ENCODE peak calls at places on chromosomes 4 and X, in five cellular contexts. R is A673, N is tibial nerve, F is pancreas, D is ovary. V is an unnamed sample. For H3K4me1, the result is how much of the 10 kb centered on the place peaks cover.

GRCh38 chrX:103782640-103783039 is 6.0 kb downstream of the PLP1 start:
- DNase-seq in R (no peak), F (no peak), D (no peak), N (no peak), V (no peak)

GRCh38 chrX:130120321-130120731 is 10.0 kb upstream of the ELF4 start:
- DNase-seq in N (no peak), F (no peak), R (no peak), D (no peak), V (peak)

GRCh38 chr4:42915484-42915883 is 23.0 kb downstream of the GRXCR1 start:
- DNase-seq in D (no peak), N (no peak), R (no peak), F (no peak), V (no peak)

GRCh38 chr4:17203767-17204166 is 305.3 kb upstream of the LDB2 start:
- DNase-seq in F (no peak), R (no peak), D (no peak), N (no peak), V (no peak)

GRCh38 chr4:763922-764321 is 58.3 kb downstream of the PCGF3 start:
- DNase-seq in N (no peak), R (no peak), D (no peak), F (peak), V (no peak)

GRCh38 chr4:114603455-114603854 is 4.8 kb downstream of the UGT8 start:
- DNase-seq in F (no peak), R (no peak), N (no peak), D (no peak), V (no peak)

GRCh38 chr4:143337600-143338287 is 1.1 kb downstream of the GAB1 start:
- DNase-seq in F (peak), R (peak), D (peak), N (peak), V (peak)

GRCh38 chr4:112664611-112665010 is 27.7 kb downstream of the LARP7 start:
- DNase-seq in N (no peak), R (no peak), D (no peak), F (no peak), V (no peak)

GRCh38 chr4:38663021-38663800 is 788 bp upstream of the KLF3 start:
- DNase-seq in N (peak), F (no peak), D (peak), R (no peak), V (peak)

GRCh38 chrX:118928126-118928525 is 46.3 kb upstream of the LONRF3 start:
- DNase-seq in F (no peak), R (no peak), N (no peak), D (no peak), V (no peak)

GRCh38 chr4:156336516-156336915 is 382.9 kb upstream of the CTSO start:
- DNase-seq in F (no peak), D (no peak), N (no peak), R (no peak), V (no peak)

GRCh38 chr4:38985363-38986065 is 46.7 kb downstream of the TMEM156 start:
- DNase-seq in N (no peak), F (no peak), R (no peak), D (no peak), V (no peak)

GRCh38 chrX:56986138-56986537 is 9.2 kb downstream of the SPIN3 start:
- DNase-seq in D (no peak), N (no peak), F (no peak), R (no peak), V (no peak)

GRCh38 chrX:21837056-21837455 is 2.4 kb upstream of the MBTPS2 start:
- DNase-seq in R (no peak), D (no peak), F (no peak), N (no peak), V (no peak)

GRCh38 chrX:111375747-111376146 is 36.2 kb downstream of the DCX start:
- DNase-seq in F (no peak), R (peak), D (no peak), N (no peak), V (no peak)

GRCh38 chr4:172995161-172995560 is 173.4 kb upstream of the GALNT7 start:
- DNase-seq in N (no peak), R (no peak), F (no peak), D (no peak), V (no peak)

GRCh38 chr4:89379541-89380035 is 72.0 kb upstream of the GPRIN3 start:
- DNase-seq in F (no peak), D (no peak), R (peak), N (no peak), V (no peak)

GRCh38 chr4:145176641-145177432 is 3.6 kb downstream of the OTUD4 start:
- DNase-seq in D (no peak), R (no peak), F (no peak), N (no peak), V (no peak)

GRCh38 chr4:4430492-4431195 is 43.7 kb downstream of the NSG1 start:
- DNase-seq in N (no peak), R (peak), F (no peak), D (no peak), V (no peak)

GRCh38 chr4:8182858-8183725 is 16.0 kb upstream of the SH3TC1 start:
- DNase-seq in R (peak), D (peak), F (peak), N (peak), V (peak)

GRCh38 chr4:5292091-5292490 is 240.8 kb downstream of the STK32B start:
- DNase-seq in N (no peak), F (no peak), D (no peak), R (peak), V (no peak)

GRCh38 chrX:106932960-106933537 is 12.8 kb downstream of the CLDN2 start:
- DNase-seq in N (no peak), R (no peak), D (peak), F (no peak), V (no peak)

GRCh38 chrX:153622661-153623309 is 23.8 kb upstream of the CCNQ start:
- DNase-seq in D (no peak), R (no peak), F (no peak), N (no peak), V (no peak)

GRCh38 chr4:41880840-41881831 is 54.1 kb upstream of the TMEM33 start:
- DNase-seq in R (no peak), D (no peak), F (no peak), N (no peak), V (no peak)

GRCh38 chr4:10582966-10583365 is 101.6 kb downstream of the CLNK start:
- DNase-seq in R (no peak), N (no peak), F (no peak), D (no peak), V (no peak)

GRCh38 chrX:9562851-9563250 is 98.0 kb downstream of the TBL1X start:
- DNase-seq in F (no peak), R (no peak), D (no peak), N (no peak), V (no peak)

GRCh38 chr4:37446016-37446415 is 201.5 kb downstream of the NWD2 start:
- DNase-seq in D (no peak), F (no peak), R (no peak), N (no peak), V (no peak)

GRCh38 chr4:61619528-61619927 is 419.4 kb downstream of the ADGRL3 start:
- DNase-seq in D (no peak), F (no peak), R (no peak), N (no peak), V (no peak)

GRCh38 chr4:143186202-143186601 is 1.5 kb downstream of the USP38 start:
- DNase-seq in N (no peak), R (no peak), D (no peak), F (no peak), V (no peak)

GRCh38 chr4:48756689-48757220 is 23.3 kb downstream of the FRYL start:
- DNase-seq in F (no peak), N (no peak), R (no peak), D (no peak), V (no peak)

GRCh38 chr4:118767109-118767508 is 68.8 kb downstream of the SEC24D start:
- DNase-seq in D (no peak), N (no peak), F (no peak), R (no peak), V (no peak)
- H3K27ac ChIP-seq in D (peak), N (no peak), F (no peak), R (no peak), V (peak)

DNA sequence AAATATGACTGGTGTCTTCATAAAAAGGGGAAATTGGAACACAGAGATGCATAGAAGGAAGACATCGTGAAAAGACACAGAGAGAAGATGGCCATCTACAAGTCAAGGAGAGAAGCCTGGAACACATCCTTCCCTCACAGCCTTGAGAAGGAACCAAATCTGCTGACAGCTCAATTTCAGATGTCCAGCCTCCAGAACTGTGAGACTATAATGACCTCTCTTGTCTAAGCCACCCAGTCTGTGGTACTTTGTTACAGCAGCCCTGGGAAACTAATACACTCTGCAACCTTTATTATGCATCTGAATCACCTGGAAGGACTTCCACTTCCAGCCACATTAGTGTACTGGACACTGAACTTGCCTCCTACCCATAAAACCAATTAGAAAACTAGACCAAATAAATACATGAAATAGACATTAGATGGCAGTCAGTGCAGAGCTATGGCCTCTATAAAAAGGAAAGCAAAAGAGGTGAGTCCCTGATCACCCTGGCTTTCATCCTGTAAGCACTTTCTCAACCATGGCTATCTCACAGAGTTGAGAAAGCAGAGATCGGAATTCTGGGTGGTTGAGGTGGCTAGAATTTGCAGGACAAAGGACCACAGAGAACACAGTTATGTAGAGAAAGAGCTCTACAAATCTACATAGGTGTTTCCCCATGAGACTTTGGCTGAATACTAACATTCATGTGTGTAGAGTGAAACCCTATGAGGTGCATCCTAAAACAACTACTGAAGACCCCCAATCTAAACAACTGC is 25.7 kb downstream of the GAB3 start:
- DNase-seq in N (no peak), R (no peak), F (no peak), D (no peak), V (no peak)
- TF ChIP-seq CTCF in N (no peak), R (no peak), F (no peak), D (no peak), V (peak)

GRCh38 chr4:101948951-101949350 is 158.4 kb downstream of the BANK1 start:
- DNase-seq in N (no peak), F (no peak), D (no peak), R (no peak), V (no peak)
- H3K4me1 ChIP-seq in N (under half), F (under half), D (under half), R (under half), V (under half)

DNA sequence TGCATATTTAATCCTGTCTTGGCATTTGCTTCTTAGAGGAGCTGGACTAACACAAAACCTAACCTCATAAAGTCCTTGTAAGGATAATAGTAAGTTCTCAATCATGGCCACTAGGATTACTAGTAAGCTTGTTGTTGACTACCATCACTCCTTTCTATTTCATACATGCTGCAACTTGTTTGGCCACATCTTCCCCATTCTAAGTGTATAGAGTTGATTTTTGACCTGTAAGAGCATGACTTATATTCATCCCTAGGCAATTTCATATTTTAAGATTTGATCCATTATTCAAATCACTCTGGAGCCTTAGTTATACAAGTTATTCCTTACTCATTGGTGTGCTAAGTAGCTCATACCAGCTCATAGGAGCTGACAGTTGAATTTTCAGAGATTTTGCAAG is 109.4 kb downstream of the EFHC2 start:
- DNase-seq in R (no peak), N (no peak), D (no peak), F (no peak), V (no peak)
- H3K27ac ChIP-seq in R (no peak), N (no peak), D (no peak), F (no peak), V (no peak)

GRCh38 chrX:29231800-29232199 is 644.6 kb downstream of the IL1RAPL1 start:
- DNase-seq in R (peak), N (no peak), D (no peak), F (no peak), V (no peak)
- TF ChIP-seq CTCF in R (peak), N (no peak), D (no peak), F (no peak), V (no peak)

DNA sequence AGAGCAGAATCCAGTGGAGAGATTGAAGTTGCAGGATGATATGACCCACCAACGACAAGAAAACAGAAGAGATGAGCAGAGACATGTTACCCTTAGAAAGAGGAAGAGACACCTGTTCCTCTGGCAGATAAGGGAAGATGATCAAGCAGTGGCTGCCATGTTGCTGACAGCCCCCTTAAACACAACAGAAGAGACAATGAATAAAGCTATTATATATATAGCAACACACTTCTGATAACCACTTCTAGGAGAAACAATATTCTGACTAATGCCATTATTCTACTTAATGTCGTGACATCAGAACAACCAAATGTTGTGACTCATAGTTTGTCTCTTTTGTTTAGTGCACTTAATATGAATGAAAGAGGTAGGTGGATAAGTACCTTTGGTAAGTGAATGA is 44.9 kb downstream of the SH3RF1 start:
- DNase-seq in F (no peak), D (no peak), R (no peak), N (no peak), V (no peak)
- H3K4me1 ChIP-seq in F (under half), D (under half), R (under half), N (under half), V (under half)